ENCODE peak calls at places on chromosomes 6 and 20, in nine cellular contexts. One of them, this sample, is unnamed.

GRCh38 chr6:48476257-48476656 is 365.3 kb upstream of the PTCHD4 start:
- DNase-seq in HepG2: peak; percentile 32
- DNase-seq in GM13977: no peak
- DNase-seq in AG08396: no peak
- DNase-seq in germinal center: no peak
- DNase-seq in mucosa of gallbladder: no peak
- DNase-seq in NCI-H1092: no peak
- DNase-seq in hypothalamus: no peak
- DNase-seq in NCI-H460: no peak
- DNase-seq in this sample: no peak

GRCh38 chr6:96505363-96505762 is 16.2 kb upstream of the UFL1 start:
- DNase-seq in hypothalamus: no peak
- DNase-seq in GM13977: no peak
- DNase-seq in HepG2: no peak
- DNase-seq in NCI-H1092: no peak
- DNase-seq in germinal center: no peak
- DNase-seq in NCI-H460: no peak
- DNase-seq in AG08396: no peak
- DNase-seq in mucosa of gallbladder: no peak
- DNase-seq in this sample: no peak

GRCh38 chr20:24157213-24157612 is 168.6 kb upstream of the GGTLC1 start:
- DNase-seq in GM13977: no peak
- DNase-seq in NCI-H1092: no peak
- DNase-seq in hypothalamus: no peak
- DNase-seq in AG08396: no peak
- DNase-seq in HepG2: no peak
- DNase-seq in NCI-H460: no peak
- DNase-seq in germinal center: no peak
- DNase-seq in mucosa of gallbladder: no peak
- DNase-seq in this sample: no peak

GRCh38 chr6:125749864-125750691 is 646 bp downstream of the HEY2 start:
- DNase-seq in mucosa of gallbladder: no peak
- DNase-seq in NCI-H460: no peak
- DNase-seq in NCI-H1092: no peak
- DNase-seq in AG08396: no peak
- DNase-seq in germinal center: no peak
- DNase-seq in hypothalamus: no peak
- DNase-seq in HepG2: no peak
- DNase-seq in GM13977: no peak
- DNase-seq in this sample: no peak

GRCh38 chr6:20907486-20908071 is 373.3 kb downstream of the CDKAL1 start:
- DNase-seq in germinal center: no peak
- DNase-seq in GM13977: no peak
- DNase-seq in hypothalamus: no peak
- DNase-seq in AG08396: no peak
- DNase-seq in NCI-H1092: no peak
- DNase-seq in NCI-H460: no peak
- DNase-seq in HepG2: no peak
- DNase-seq in mucosa of gallbladder: no peak
- DNase-seq in this sample: no peak

GRCh38 chr6:152155792-152156191 is 348.3 kb downstream of the ESR1 start:
- DNase-seq in AG08396: no peak
- DNase-seq in germinal center: no peak
- DNase-seq in GM13977: no peak
- DNase-seq in mucosa of gallbladder: no peak
- DNase-seq in HepG2: no peak
- DNase-seq in NCI-H1092: no peak
- DNase-seq in NCI-H460: no peak
- DNase-seq in hypothalamus: no peak
- DNase-seq in this sample: no peak

GRCh38 chr6:100088009-100088408 is 94.0 kb upstream of the MCHR2 start:
- DNase-seq in AG08396: no peak
- DNase-seq in NCI-H1092: no peak
- DNase-seq in mucosa of gallbladder: no peak
- DNase-seq in HepG2: no peak
- DNase-seq in germinal center: no peak
- DNase-seq in hypothalamus: no peak
- DNase-seq in NCI-H460: peak; percentile 5
- DNase-seq in GM13977: no peak
- DNase-seq in this sample: no peak

GRCh38 chr6:73451166-73452106 is 661 bp downstream of the CGAS start:
- DNase-seq in NCI-H460: no peak
- DNase-seq in GM13977: peak; percentile 58
- DNase-seq in NCI-H1092: no peak
- DNase-seq in HepG2: no peak
- DNase-seq in AG08396: peak; percentile 70
- DNase-seq in germinal center: peak; percentile 56
- DNase-seq in mucosa of gallbladder: peak; percentile 22
- DNase-seq in hypothalamus: peak; percentile 22
- DNase-seq in this sample: peak; percentile 19

GRCh38 chr20:2619961-2620595 is 32.4 kb upstream of the NOP56 start:
- DNase-seq in NCI-H460: no peak
- DNase-seq in GM13977: no peak
- DNase-seq in hypothalamus: no peak
- DNase-seq in AG08396: no peak
- DNase-seq in HepG2: peak; percentile 21
- DNase-seq in mucosa of gallbladder: no peak
- DNase-seq in germinal center: no peak
- DNase-seq in NCI-H1092: no peak
- DNase-seq in this sample: no peak

GRCh38 chr6:126002755-126003390 is 16.5 kb downstream of the TRMT11 start:
- DNase-seq in hypothalamus: no peak
- DNase-seq in NCI-H1092: no peak
- DNase-seq in GM13977: no peak
- DNase-seq in HepG2: no peak
- DNase-seq in NCI-H460: no peak
- DNase-seq in mucosa of gallbladder: no peak
- DNase-seq in AG08396: no peak
- DNase-seq in germinal center: no peak
- DNase-seq in this sample: no peak

GRCh38 chr6:46380152-46380807 is 111.0 kb downstream of the RCAN2 start:
- DNase-seq in GM13977: no peak
- DNase-seq in mucosa of gallbladder: no peak
- DNase-seq in hypothalamus: no peak
- DNase-seq in AG08396: no peak
- DNase-seq in germinal center: no peak
- DNase-seq in NCI-H460: no peak
- DNase-seq in NCI-H1092: no peak
- DNase-seq in HepG2: no peak
- DNase-seq in this sample: no peak

GRCh38 chr20:31496761-31497295 is 17.4 kb upstream of the HM13 start:
- DNase-seq in AG08396: no peak
- DNase-seq in germinal center: no peak
- DNase-seq in GM13977: no peak
- DNase-seq in hypothalamus: no peak
- DNase-seq in NCI-H460: no peak
- DNase-seq in HepG2: no peak
- DNase-seq in mucosa of gallbladder: peak; percentile 35
- DNase-seq in NCI-H1092: no peak
- DNase-seq in this sample: no peak

GRCh38 chr6:37706749-37707148 is 9.1 kb upstream of the MDGA1 start:
- DNase-seq in NCI-H460: no peak
- DNase-seq in mucosa of gallbladder: no peak
- DNase-seq in NCI-H1092: no peak
- DNase-seq in GM13977: no peak
- DNase-seq in hypothalamus: no peak
- DNase-seq in germinal center: no peak
- DNase-seq in AG08396: no peak
- DNase-seq in HepG2: no peak
- DNase-seq in this sample: no peak

GRCh38 chr20:57957397-57958049 is 247.7 kb upstream of the PMEPA1 start:
- DNase-seq in AG08396: no peak
- DNase-seq in germinal center: no peak
- DNase-seq in hypothalamus: no peak
- DNase-seq in NCI-H1092: no peak
- DNase-seq in mucosa of gallbladder: no peak
- DNase-seq in HepG2: no peak
- DNase-seq in GM13977: no peak
- DNase-seq in NCI-H460: no peak
- DNase-seq in this sample: no peak

GRCh38 chr20:41935259-41935791 is 317.1 kb upstream of the CHD6 start:
- DNase-seq in HepG2: no peak
- DNase-seq in NCI-H1092: no peak
- DNase-seq in mucosa of gallbladder: no peak
- DNase-seq in hypothalamus: no peak
- DNase-seq in GM13977: no peak
- DNase-seq in NCI-H460: no peak
- DNase-seq in germinal center: no peak
- DNase-seq in AG08396: no peak
- DNase-seq in this sample: no peak

GRCh38 chr20:62073323-62073722 is 7.6 kb upstream of the TAF4 start:
- DNase-seq in GM13977: no peak
- DNase-seq in mucosa of gallbladder: no peak
- DNase-seq in NCI-H460: no peak
- DNase-seq in HepG2: no peak
- DNase-seq in germinal center: no peak
- DNase-seq in AG08396: no peak
- DNase-seq in hypothalamus: no peak
- DNase-seq in NCI-H1092: no peak
- DNase-seq in this sample: no peak

GRCh38 chr6:119186490-119186889 is 108.0 kb upstream of the FAM184A start:
- DNase-seq in hypothalamus: no peak
- DNase-seq in NCI-H1092: no peak
- DNase-seq in HepG2: no peak
- DNase-seq in AG08396: no peak
- DNase-seq in mucosa of gallbladder: no peak
- DNase-seq in germinal center: no peak
- DNase-seq in GM13977: no peak
- DNase-seq in NCI-H460: no peak
- DNase-seq in this sample: no peak

GRCh38 chr6:30749554-30750378 is 5.4 kb upstream of the IER3 start:
- DNase-seq in NCI-H460: no peak
- DNase-seq in NCI-H1092: no peak
- DNase-seq in hypothalamus: no peak
- DNase-seq in germinal center: no peak
- DNase-seq in GM13977: no peak
- DNase-seq in HepG2: peak; percentile 65
- DNase-seq in AG08396: no peak
- DNase-seq in mucosa of gallbladder: peak; percentile 46
- DNase-seq in this sample: no peak

GRCh38 chr6:39074486-39074885 is 25.9 kb downstream of the GLP1R start:
- DNase-seq in germinal center: no peak
- DNase-seq in NCI-H1092: no peak
- DNase-seq in NCI-H460: no peak
- DNase-seq in HepG2: no peak
- DNase-seq in GM13977: no peak
- DNase-seq in hypothalamus: no peak
- DNase-seq in mucosa of gallbladder: no peak
- DNase-seq in AG08396: no peak
- DNase-seq in this sample: no peak

GRCh38 chr6:162538643-162539064 is 188.9 kb downstream of the PRKN start:
- DNase-seq in mucosa of gallbladder: no peak
- DNase-seq in NCI-H460: no peak
- DNase-seq in HepG2: no peak
- DNase-seq in hypothalamus: no peak
- DNase-seq in AG08396: no peak
- DNase-seq in germinal center: no peak
- DNase-seq in NCI-H1092: peak; percentile 75
- DNase-seq in GM13977: no peak
- DNase-seq in this sample: no peak

GRCh38 chr6:43509142-43509983 is 783 bp downstream of the LRRC73 start:
- DNase-seq in germinal center: no peak
- DNase-seq in mucosa of gallbladder: no peak
- DNase-seq in NCI-H460: no peak
- DNase-seq in AG08396: peak; percentile 23
- DNase-seq in NCI-H1092: no peak
- DNase-seq in GM13977: no peak
- DNase-seq in HepG2: no peak
- DNase-seq in hypothalamus: no peak
- DNase-seq in this sample: no peak

GRCh38 chr6:34240329-34241248 is 3.9 kb downstream of the HMGA1 start:
- DNase-seq in hypothalamus: no peak
- DNase-seq in GM13977: no peak
- DNase-seq in mucosa of gallbladder: no peak
- DNase-seq in AG08396: peak; percentile 5
- DNase-seq in NCI-H1092: no peak
- DNase-seq in HepG2: no peak
- DNase-seq in NCI-H460: no peak
- DNase-seq in germinal center: no peak
- DNase-seq in this sample: no peak

GRCh38 chr6:160394654-160395035 is 46.5 kb downstream of the SLC22A3 start:
- DNase-seq in GM13977: no peak
- DNase-seq in NCI-H1092: no peak
- DNase-seq in mucosa of gallbladder: no peak
- DNase-seq in HepG2: peak; percentile 22
- DNase-seq in AG08396: no peak
- DNase-seq in hypothalamus: no peak
- DNase-seq in germinal center: no peak
- DNase-seq in NCI-H460: no peak
- DNase-seq in this sample: no peak

GRCh38 chr20:31654534-31654933 is 16.8 kb downstream of the COX4I2 start:
- DNase-seq in AG08396: no peak
- DNase-seq in mucosa of gallbladder: no peak
- DNase-seq in NCI-H1092: no peak
- DNase-seq in NCI-H460: no peak
- DNase-seq in HepG2: no peak
- DNase-seq in germinal center: no peak
- DNase-seq in hypothalamus: no peak
- DNase-seq in GM13977: no peak
- DNase-seq in this sample: no peak

GRCh38 chr20:25437153-25437581 is 29.7 kb downstream of the GINS1 start:
- DNase-seq in NCI-H1092: no peak
- DNase-seq in AG08396: no peak
- DNase-seq in germinal center: no peak
- DNase-seq in GM13977: no peak
- DNase-seq in hypothalamus: no peak
- DNase-seq in NCI-H460: no peak
- DNase-seq in HepG2: no peak
- DNase-seq in mucosa of gallbladder: no peak
- DNase-seq in this sample: no peak

GRCh38 chr20:47127986-47128385 is 228.5 kb downstream of the ZMYND8 start:
- DNase-seq in GM13977: no peak
- DNase-seq in mucosa of gallbladder: no peak
- DNase-seq in NCI-H460: no peak
- DNase-seq in hypothalamus: no peak
- DNase-seq in germinal center: no peak
- DNase-seq in HepG2: no peak
- DNase-seq in NCI-H1092: peak; percentile 48
- DNase-seq in AG08396: no peak
- DNase-seq in this sample: no peak

GRCh38 chr6:108735310-108735990 is 112.8 kb upstream of the ARMC2 start:
- DNase-seq in germinal center: no peak
- DNase-seq in hypothalamus: no peak
- DNase-seq in mucosa of gallbladder: no peak
- DNase-seq in NCI-H1092: no peak
- DNase-seq in GM13977: no peak
- DNase-seq in AG08396: no peak
- DNase-seq in NCI-H460: no peak
- DNase-seq in HepG2: no peak
- DNase-seq in this sample: no peak

GRCh38 chr6:54835176-54835575 is 11.4 kb upstream of the FAM83B start:
- DNase-seq in GM13977: no peak
- DNase-seq in hypothalamus: no peak
- DNase-seq in germinal center: no peak
- DNase-seq in NCI-H460: no peak
- DNase-seq in AG08396: no peak
- DNase-seq in mucosa of gallbladder: no peak
- DNase-seq in HepG2: no peak
- DNase-seq in NCI-H1092: no peak
- DNase-seq in this sample: no peak

GRCh38 chr20:1034420-1034799 is 32.3 kb upstream of the RSPO4 start:
- DNase-seq in NCI-H1092: no peak
- DNase-seq in NCI-H460: no peak
- DNase-seq in GM13977: no peak
- DNase-seq in germinal center: no peak
- DNase-seq in hypothalamus: no peak
- DNase-seq in AG08396: no peak
- DNase-seq in HepG2: no peak
- DNase-seq in mucosa of gallbladder: no peak
- DNase-seq in this sample: no peak

This sample was measured in effector CD8-positive, alpha-beta T cell.